ENCODE peak calls at places on chromosomes 3 and 15, in ten cellular contexts. One of them, this sample, is unnamed.

GRCh38 chr15:40266828-40267304 is 16.0 kb downstream of the ANKRD63 start:
- DNase-seq in AG08396: peak
- DNase-seq in non-pigmented ciliary epithelial cell: peak
- DNase-seq in iPS-NIHi11: no peak
- DNase-seq in AML-193: no peak
- DNase-seq in GM10248: no peak
- DNase-seq in CD8-positive, alpha-beta memory T cell: no peak
- DNase-seq in tibial nerve: peak
- DNase-seq in mesothelial cell of epicardium: no peak
- DNase-seq in ecto neural progenitor cell: no peak
- DNase-seq in this sample: peak

GRCh38 chr3:188212308-188212969 is 58.5 kb downstream of the LPP start:
- DNase-seq in GM10248: no peak
- DNase-seq in non-pigmented ciliary epithelial cell: peak
- DNase-seq in ecto neural progenitor cell: no peak
- DNase-seq in iPS-NIHi11: peak
- DNase-seq in tibial nerve: no peak
- DNase-seq in AML-193: no peak
- DNase-seq in CD8-positive, alpha-beta memory T cell: no peak
- DNase-seq in mesothelial cell of epicardium: no peak
- DNase-seq in AG08396: peak
- DNase-seq in this sample: peak

GRCh38 chr3:40657623-40658022 is 132.9 kb downstream of the ZNF621 start:
- DNase-seq in mesothelial cell of epicardium: no peak
- DNase-seq in CD8-positive, alpha-beta memory T cell: no peak
- DNase-seq in AML-193: no peak
- DNase-seq in iPS-NIHi11: no peak
- DNase-seq in ecto neural progenitor cell: no peak
- DNase-seq in tibial nerve: no peak
- DNase-seq in AG08396: no peak
- DNase-seq in non-pigmented ciliary epithelial cell: no peak
- DNase-seq in GM10248: no peak
- DNase-seq in this sample: no peak

GRCh38 chr15:62770752-62771151 is 271.8 kb upstream of the TPM1 start:
- DNase-seq in ecto neural progenitor cell: no peak
- DNase-seq in CD8-positive, alpha-beta memory T cell: no peak
- DNase-seq in iPS-NIHi11: no peak
- DNase-seq in AG08396: peak
- DNase-seq in tibial nerve: no peak
- DNase-seq in mesothelial cell of epicardium: no peak
- DNase-seq in GM10248: no peak
- DNase-seq in AML-193: no peak
- DNase-seq in non-pigmented ciliary epithelial cell: peak
- DNase-seq in this sample: no peak

GRCh38 chr3:68220832-68221231 is 566.4 kb upstream of the SUCLG2 start:
- DNase-seq in GM10248: no peak
- DNase-seq in tibial nerve: no peak
- DNase-seq in AG08396: no peak
- DNase-seq in ecto neural progenitor cell: no peak
- DNase-seq in non-pigmented ciliary epithelial cell: no peak
- DNase-seq in AML-193: no peak
- DNase-seq in iPS-NIHi11: no peak
- DNase-seq in CD8-positive, alpha-beta memory T cell: no peak
- DNase-seq in mesothelial cell of epicardium: no peak
- DNase-seq in this sample: no peak

GRCh38 chr3:108011616-108012015 is 79.2 kb downstream of the CD47 start:
- DNase-seq in mesothelial cell of epicardium: no peak
- DNase-seq in CD8-positive, alpha-beta memory T cell: no peak
- DNase-seq in ecto neural progenitor cell: no peak
- DNase-seq in iPS-NIHi11: no peak
- DNase-seq in non-pigmented ciliary epithelial cell: no peak
- DNase-seq in AG08396: no peak
- DNase-seq in tibial nerve: no peak
- DNase-seq in GM10248: no peak
- DNase-seq in AML-193: no peak
- DNase-seq in this sample: no peak

GRCh38 chr3:172329070-172329469 is 119.2 kb downstream of the GHSR start:
- DNase-seq in tibial nerve: no peak
- DNase-seq in mesothelial cell of epicardium: no peak
- DNase-seq in GM10248: no peak
- DNase-seq in CD8-positive, alpha-beta memory T cell: no peak
- DNase-seq in ecto neural progenitor cell: no peak
- DNase-seq in iPS-NIHi11: peak
- DNase-seq in AML-193: no peak
- DNase-seq in AG08396: no peak
- DNase-seq in non-pigmented ciliary epithelial cell: no peak
- DNase-seq in this sample: no peak

GRCh38 chr3:22113453-22113852 is 362.4 kb upstream of the ZNF385D start:
- DNase-seq in CD8-positive, alpha-beta memory T cell: no peak
- DNase-seq in ecto neural progenitor cell: no peak
- DNase-seq in AG08396: no peak
- DNase-seq in tibial nerve: no peak
- DNase-seq in AML-193: no peak
- DNase-seq in mesothelial cell of epicardium: no peak
- DNase-seq in iPS-NIHi11: no peak
- DNase-seq in GM10248: no peak
- DNase-seq in non-pigmented ciliary epithelial cell: no peak
- DNase-seq in this sample: no peak

GRCh38 chr3:20078194-20078709 is 38.0 kb downstream of the KAT2B start:
- DNase-seq in iPS-NIHi11: no peak
- DNase-seq in tibial nerve: no peak
- DNase-seq in CD8-positive, alpha-beta memory T cell: no peak
- DNase-seq in GM10248: no peak
- DNase-seq in mesothelial cell of epicardium: no peak
- DNase-seq in non-pigmented ciliary epithelial cell: no peak
- DNase-seq in ecto neural progenitor cell: no peak
- DNase-seq in AML-193: no peak
- DNase-seq in AG08396: no peak
- DNase-seq in this sample: no peak

GRCh38 chr3:5430701-5431100 is 243.2 kb downstream of the EDEM1 start:
- DNase-seq in iPS-NIHi11: no peak
- DNase-seq in non-pigmented ciliary epithelial cell: no peak
- DNase-seq in mesothelial cell of epicardium: no peak
- DNase-seq in AG08396: no peak
- DNase-seq in tibial nerve: no peak
- DNase-seq in CD8-positive, alpha-beta memory T cell: no peak
- DNase-seq in AML-193: no peak
- DNase-seq in ecto neural progenitor cell: no peak
- DNase-seq in GM10248: no peak
- DNase-seq in this sample: no peak

GRCh38 chr15:75033809-75034208 is 10.4 kb downstream of the PPCDC start:
- DNase-seq in non-pigmented ciliary epithelial cell: no peak
- DNase-seq in CD8-positive, alpha-beta memory T cell: no peak
- DNase-seq in tibial nerve: no peak
- DNase-seq in mesothelial cell of epicardium: no peak
- DNase-seq in AML-193: no peak
- DNase-seq in iPS-NIHi11: no peak
- DNase-seq in AG08396: no peak
- DNase-seq in ecto neural progenitor cell: no peak
- DNase-seq in GM10248: no peak
- DNase-seq in this sample: no peak

GRCh38 chr15:98433302-98433701 is 215.0 kb upstream of the IGF1R start:
- DNase-seq in non-pigmented ciliary epithelial cell: no peak
- DNase-seq in iPS-NIHi11: no peak
- DNase-seq in AML-193: no peak
- DNase-seq in CD8-positive, alpha-beta memory T cell: no peak
- DNase-seq in AG08396: no peak
- DNase-seq in ecto neural progenitor cell: no peak
- DNase-seq in tibial nerve: no peak
- DNase-seq in mesothelial cell of epicardium: no peak
- DNase-seq in GM10248: no peak
- DNase-seq in this sample: no peak

GRCh38 chr3:163315786-163316185 is 1762.5 kb downstream of the SI start:
- DNase-seq in iPS-NIHi11: no peak
- DNase-seq in AML-193: no peak
- DNase-seq in CD8-positive, alpha-beta memory T cell: no peak
- DNase-seq in tibial nerve: no peak
- DNase-seq in ecto neural progenitor cell: no peak
- DNase-seq in GM10248: no peak
- DNase-seq in non-pigmented ciliary epithelial cell: no peak
- DNase-seq in mesothelial cell of epicardium: no peak
- DNase-seq in AG08396: peak
- DNase-seq in this sample: no peak

GRCh38 chr15:88985547-88986393 is 72.6 kb upstream of the MFGE8 start:
- DNase-seq in iPS-NIHi11: peak
- DNase-seq in AML-193: no peak
- DNase-seq in CD8-positive, alpha-beta memory T cell: no peak
- DNase-seq in GM10248: no peak
- DNase-seq in ecto neural progenitor cell: no peak
- DNase-seq in tibial nerve: no peak
- DNase-seq in AG08396: no peak
- DNase-seq in non-pigmented ciliary epithelial cell: no peak
- DNase-seq in mesothelial cell of epicardium: no peak
- DNase-seq in this sample: no peak

GRCh38 chr3:63753567-63753966 is 65.5 kb upstream of the C3orf49 start:
- DNase-seq in tibial nerve: no peak
- DNase-seq in GM10248: no peak
- DNase-seq in ecto neural progenitor cell: no peak
- DNase-seq in mesothelial cell of epicardium: no peak
- DNase-seq in CD8-positive, alpha-beta memory T cell: no peak
- DNase-seq in AG08396: peak
- DNase-seq in iPS-NIHi11: peak
- DNase-seq in AML-193: no peak
- DNase-seq in non-pigmented ciliary epithelial cell: no peak
- DNase-seq in this sample: no peak

GRCh38 chr3:60582285-60582684 is 669.0 kb downstream of the FHIT start:
- DNase-seq in GM10248: no peak
- DNase-seq in CD8-positive, alpha-beta memory T cell: no peak
- DNase-seq in AML-193: peak
- DNase-seq in ecto neural progenitor cell: no peak
- DNase-seq in tibial nerve: no peak
- DNase-seq in mesothelial cell of epicardium: no peak
- DNase-seq in AG08396: no peak
- DNase-seq in iPS-NIHi11: no peak
- DNase-seq in non-pigmented ciliary epithelial cell: no peak
- DNase-seq in this sample: peak

GRCh38 chr15:49645937-49646336 is 25.1 kb downstream of the DTWD1 start:
- DNase-seq in CD8-positive, alpha-beta memory T cell: no peak
- DNase-seq in GM10248: no peak
- DNase-seq in AML-193: no peak
- DNase-seq in non-pigmented ciliary epithelial cell: peak
- DNase-seq in ecto neural progenitor cell: no peak
- DNase-seq in AG08396: peak
- DNase-seq in mesothelial cell of epicardium: peak
- DNase-seq in iPS-NIHi11: no peak
- DNase-seq in tibial nerve: peak
- DNase-seq in this sample: peak

GRCh38 chr15:87735536-87735935 is 521.0 kb downstream of the NTRK3 start:
- DNase-seq in tibial nerve: no peak
- DNase-seq in CD8-positive, alpha-beta memory T cell: no peak
- DNase-seq in iPS-NIHi11: no peak
- DNase-seq in mesothelial cell of epicardium: no peak
- DNase-seq in non-pigmented ciliary epithelial cell: no peak
- DNase-seq in GM10248: no peak
- DNase-seq in ecto neural progenitor cell: no peak
- DNase-seq in AG08396: no peak
- DNase-seq in AML-193: no peak
- DNase-seq in this sample: no peak

GRCh38 chr3:148955544-148956346 is 35.6 kb upstream of the GYG1 start:
- DNase-seq in non-pigmented ciliary epithelial cell: peak
- DNase-seq in iPS-NIHi11: peak
- DNase-seq in AML-193: peak
- DNase-seq in GM10248: peak
- DNase-seq in mesothelial cell of epicardium: no peak
- DNase-seq in AG08396: peak
- DNase-seq in CD8-positive, alpha-beta memory T cell: peak
- DNase-seq in tibial nerve: peak
- DNase-seq in ecto neural progenitor cell: no peak
- DNase-seq in this sample: peak

GRCh38 chr3:127475975-127476374 is 114.6 kb downstream of the TPRA1 start:
- DNase-seq in mesothelial cell of epicardium: no peak
- DNase-seq in AML-193: no peak
- DNase-seq in tibial nerve: no peak
- DNase-seq in ecto neural progenitor cell: no peak
- DNase-seq in CD8-positive, alpha-beta memory T cell: no peak
- DNase-seq in iPS-NIHi11: no peak
- DNase-seq in GM10248: no peak
- DNase-seq in non-pigmented ciliary epithelial cell: no peak
- DNase-seq in AG08396: no peak
- DNase-seq in this sample: no peak

GRCh38 chr15:28914046-28914445 is 28.3 kb downstream of the APBA2 start:
- DNase-seq in iPS-NIHi11: no peak
- DNase-seq in non-pigmented ciliary epithelial cell: no peak
- DNase-seq in tibial nerve: no peak
- DNase-seq in AG08396: no peak
- DNase-seq in GM10248: no peak
- DNase-seq in AML-193: no peak
- DNase-seq in CD8-positive, alpha-beta memory T cell: no peak
- DNase-seq in ecto neural progenitor cell: no peak
- DNase-seq in mesothelial cell of epicardium: no peak
- DNase-seq in this sample: no peak

GRCh38 chr3:21484323-21485154 is 266.5 kb downstream of the ZNF385D start:
- DNase-seq in iPS-NIHi11: peak
- DNase-seq in CD8-positive, alpha-beta memory T cell: no peak
- DNase-seq in mesothelial cell of epicardium: peak
- DNase-seq in tibial nerve: peak
- DNase-seq in AML-193: peak
- DNase-seq in non-pigmented ciliary epithelial cell: peak
- DNase-seq in AG08396: peak
- DNase-seq in GM10248: peak
- DNase-seq in ecto neural progenitor cell: peak
- DNase-seq in this sample: peak

GRCh38 chr3:13223574-13224237 is 150.5 kb upstream of the IQSEC1 start:
- DNase-seq in CD8-positive, alpha-beta memory T cell: no peak
- DNase-seq in iPS-NIHi11: no peak
- DNase-seq in AG08396: no peak
- DNase-seq in AML-193: no peak
- DNase-seq in tibial nerve: no peak
- DNase-seq in GM10248: no peak
- DNase-seq in ecto neural progenitor cell: no peak
- DNase-seq in mesothelial cell of epicardium: no peak
- DNase-seq in non-pigmented ciliary epithelial cell: no peak
- DNase-seq in this sample: no peak

GRCh38 chr3:10867384-10867783 is 51.4 kb downstream of the SLC6A11 start:
- DNase-seq in tibial nerve: no peak
- DNase-seq in CD8-positive, alpha-beta memory T cell: no peak
- DNase-seq in non-pigmented ciliary epithelial cell: no peak
- DNase-seq in AML-193: no peak
- DNase-seq in iPS-NIHi11: peak
- DNase-seq in AG08396: peak
- DNase-seq in mesothelial cell of epicardium: peak
- DNase-seq in GM10248: no peak
- DNase-seq in ecto neural progenitor cell: peak
- DNase-seq in this sample: no peak

GRCh38 chr15:81029416-81030367 is 29.0 kb downstream of the TLNRD1 start:
- DNase-seq in mesothelial cell of epicardium: no peak
- DNase-seq in GM10248: no peak
- DNase-seq in AG08396: no peak
- DNase-seq in ecto neural progenitor cell: no peak
- DNase-seq in non-pigmented ciliary epithelial cell: no peak
- DNase-seq in tibial nerve: no peak
- DNase-seq in iPS-NIHi11: no peak
- DNase-seq in AML-193: no peak
- DNase-seq in CD8-positive, alpha-beta memory T cell: no peak
- DNase-seq in this sample: peak

GRCh38 chr15:68791431-68792283 is 29.0 kb downstream of the ANP32A start:
- DNase-seq in AG08396: no peak
- DNase-seq in iPS-NIHi11: peak
- DNase-seq in non-pigmented ciliary epithelial cell: no peak
- DNase-seq in AML-193: peak
- DNase-seq in mesothelial cell of epicardium: no peak
- DNase-seq in tibial nerve: no peak
- DNase-seq in GM10248: peak
- DNase-seq in ecto neural progenitor cell: no peak
- DNase-seq in CD8-positive, alpha-beta memory T cell: peak
- DNase-seq in this sample: no peak

GRCh38 chr3:32818431-32819085 is 761 bp downstream of the TRIM71 start:
- DNase-seq in mesothelial cell of epicardium: peak
- DNase-seq in AG08396: no peak
- DNase-seq in GM10248: no peak
- DNase-seq in AML-193: no peak
- DNase-seq in ecto neural progenitor cell: no peak
- DNase-seq in iPS-NIHi11: no peak
- DNase-seq in CD8-positive, alpha-beta memory T cell: no peak
- DNase-seq in non-pigmented ciliary epithelial cell: no peak
- DNase-seq in tibial nerve: no peak
- DNase-seq in this sample: peak

GRCh38 chr3:123110238-123110952 is 43.6 kb downstream of the PDIA5 start:
- DNase-seq in AML-193: no peak
- DNase-seq in non-pigmented ciliary epithelial cell: no peak
- DNase-seq in GM10248: no peak
- DNase-seq in iPS-NIHi11: no peak
- DNase-seq in mesothelial cell of epicardium: no peak
- DNase-seq in ecto neural progenitor cell: peak
- DNase-seq in tibial nerve: no peak
- DNase-seq in AG08396: no peak
- DNase-seq in CD8-positive, alpha-beta memory T cell: no peak
- DNase-seq in this sample: no peak